ENCODE peak calls at places on chromosomes 6 and 20, in six cellular contexts. G, Z, R, X, C and N are unnamed samples.

GRCh38 chr6:39923394-39923793 is 10.9 kb downstream of the MOCS1 start:
- DNase-seq in G (no peak), Z (no peak), R (no peak), X (no peak), C (no peak), N (no peak)

GRCh38 chr6:75748743-75749538 is at the start of gene MYO6:
- DNase-seq in G (peak), Z (peak), R (peak), X (no peak), C (peak), N (no peak)

GRCh38 chr6:170438402-170438753 is 114.7 kb downstream of the PSMB1 start:
- DNase-seq in G (peak), Z (peak), R (peak), X (peak), C (no peak), N (peak)

GRCh38 chr6:46684771-46685170 is 2.9 kb upstream of the TDRD6 start:
- DNase-seq in G (no peak), Z (no peak), R (no peak), X (no peak), C (no peak), N (peak)

GRCh38 chr6:159646731-159647130 is 46.3 kb downstream of the SOD2 start:
- DNase-seq in G (no peak), Z (no peak), R (no peak), X (no peak), C (no peak), N (peak)

GRCh38 chr6:74519172-74519571 is 686.7 kb downstream of the COL12A1 start:
- DNase-seq in G (no peak), Z (no peak), R (no peak), X (peak), C (no peak), N (peak)

GRCh38 chr6:797479-798077 is 104.6 kb upstream of the EXOC2 start:
- DNase-seq in G (peak), Z (no peak), R (peak), X (peak), C (peak), N (peak)

GRCh38 chr6:158290040-158290439 is 22.2 kb upstream of the TULP4 start:
- DNase-seq in G (no peak), Z (no peak), R (no peak), X (no peak), C (peak), N (no peak)

GRCh38 chr6:141097471-141097870 is 1035.3 kb upstream of the GJE1 start:
- DNase-seq in G (no peak), Z (no peak), R (no peak), X (no peak), C (no peak), N (no peak)

GRCh38 chr6:125203395-125203794 is 49.8 kb downstream of the TPD52L1 start:
- DNase-seq in G (no peak), Z (no peak), R (no peak), X (no peak), C (no peak), N (no peak)

GRCh38 chr6:71602385-71602949 is 283.9 kb upstream of the RIMS1 start:
- DNase-seq in G (no peak), Z (no peak), R (no peak), X (no peak), C (no peak), N (no peak)

GRCh38 chr20:50865114-50865513 is 66.1 kb downstream of the ADNP start:
- DNase-seq in G (no peak), Z (no peak), R (no peak), X (no peak), C (no peak), N (no peak)